ENCODE peak calls at places on chromosomes 3 and 15, in nine cellular contexts. One of them, this sample, is unnamed.

GRCh38 chr15:80173022-80173759 is 20.4 kb downstream of the FAH start:
- DNase-seq in DMS153: peak
- DNase-seq in activated T-cell treated with anti-CD3 and anti-CD28 coated beads for 24 hours: peak
- DNase-seq in DMS53: peak
- DNase-seq in left ventricle myocardium superior: peak
- DNase-seq in endothelial cell: peak
- DNase-seq in DMS 273 treated with DMSO at 0.1 percent for 48 hours: no peak
- DNase-seq in Caki2: peak
- DNase-seq in NCI-H1048: no peak
- DNase-seq in this sample: peak

GRCh38 chr3:189902230-189903186 is 218.2 kb downstream of the P3H2 start:
- DNase-seq in Caki2: no peak
- DNase-seq in NCI-H1048: no peak
- DNase-seq in activated T-cell treated with anti-CD3 and anti-CD28 coated beads for 24 hours: no peak
- DNase-seq in left ventricle myocardium superior: no peak
- DNase-seq in DMS53: peak
- DNase-seq in endothelial cell: no peak
- DNase-seq in DMS 273 treated with DMSO at 0.1 percent for 48 hours: no peak
- DNase-seq in DMS153: no peak
- DNase-seq in this sample: no peak

GRCh38 chr15:40436892-40437753 is 3.6 kb upstream of the BAHD1 start:
- DNase-seq in NCI-H1048: no peak
- DNase-seq in Caki2: no peak
- DNase-seq in endothelial cell: no peak
- DNase-seq in DMS 273 treated with DMSO at 0.1 percent for 48 hours: no peak
- DNase-seq in DMS53: peak
- DNase-seq in DMS153: no peak
- DNase-seq in activated T-cell treated with anti-CD3 and anti-CD28 coated beads for 24 hours: no peak
- DNase-seq in left ventricle myocardium superior: no peak
- DNase-seq in this sample: no peak

GRCh38 chr15:84638103-84638502 is 16.0 kb downstream of the WDR73 start:
- DNase-seq in Caki2: peak
- DNase-seq in DMS53: peak
- DNase-seq in left ventricle myocardium superior: no peak
- DNase-seq in NCI-H1048: no peak
- DNase-seq in endothelial cell: no peak
- DNase-seq in DMS 273 treated with DMSO at 0.1 percent for 48 hours: no peak
- DNase-seq in activated T-cell treated with anti-CD3 and anti-CD28 coated beads for 24 hours: no peak
- DNase-seq in DMS153: no peak
- DNase-seq in this sample: no peak

GRCh38 chr3:55947406-55947805 is 460.3 kb upstream of the WNT5A start:
- DNase-seq in DMS153: no peak
- DNase-seq in left ventricle myocardium superior: no peak
- DNase-seq in endothelial cell: no peak
- DNase-seq in activated T-cell treated with anti-CD3 and anti-CD28 coated beads for 24 hours: no peak
- DNase-seq in NCI-H1048: no peak
- DNase-seq in Caki2: no peak
- DNase-seq in DMS53: no peak
- DNase-seq in DMS 273 treated with DMSO at 0.1 percent for 48 hours: peak
- DNase-seq in this sample: no peak

GRCh38 chr3:115187149-115187757 is 40.2 kb upstream of the ZBTB20 start:
- DNase-seq in endothelial cell: no peak
- DNase-seq in DMS153: no peak
- DNase-seq in left ventricle myocardium superior: no peak
- DNase-seq in NCI-H1048: no peak
- DNase-seq in activated T-cell treated with anti-CD3 and anti-CD28 coated beads for 24 hours: no peak
- DNase-seq in DMS53: no peak
- DNase-seq in DMS 273 treated with DMSO at 0.1 percent for 48 hours: no peak
- DNase-seq in Caki2: no peak
- DNase-seq in this sample: no peak

GRCh38 chr3:26984601-26985000 is 362.0 kb downstream of the LRRC3B start:
- DNase-seq in endothelial cell: no peak
- DNase-seq in DMS153: no peak
- DNase-seq in activated T-cell treated with anti-CD3 and anti-CD28 coated beads for 24 hours: no peak
- DNase-seq in NCI-H1048: no peak
- DNase-seq in left ventricle myocardium superior: no peak
- DNase-seq in DMS53: no peak
- DNase-seq in Caki2: no peak
- DNase-seq in DMS 273 treated with DMSO at 0.1 percent for 48 hours: no peak
- DNase-seq in this sample: no peak

GRCh38 chr15:39680868-39681267 is 100.0 kb downstream of the THBS1 start:
- DNase-seq in left ventricle myocardium superior: no peak
- DNase-seq in NCI-H1048: no peak
- DNase-seq in DMS 273 treated with DMSO at 0.1 percent for 48 hours: no peak
- DNase-seq in endothelial cell: no peak
- DNase-seq in DMS53: no peak
- DNase-seq in DMS153: no peak
- DNase-seq in Caki2: no peak
- DNase-seq in activated T-cell treated with anti-CD3 and anti-CD28 coated beads for 24 hours: no peak
- DNase-seq in this sample: no peak

GRCh38 chr3:81003008-81003407 is 758.4 kb downstream of the GBE1 start:
- DNase-seq in Caki2: no peak
- DNase-seq in NCI-H1048: no peak
- DNase-seq in activated T-cell treated with anti-CD3 and anti-CD28 coated beads for 24 hours: no peak
- DNase-seq in DMS53: no peak
- DNase-seq in DMS 273 treated with DMSO at 0.1 percent for 48 hours: no peak
- DNase-seq in endothelial cell: no peak
- DNase-seq in DMS153: no peak
- DNase-seq in left ventricle myocardium superior: no peak
- DNase-seq in this sample: no peak

GRCh38 chr15:65476942-65477341 is 40.5 kb downstream of the DPP8 start:
- DNase-seq in DMS53: no peak
- DNase-seq in activated T-cell treated with anti-CD3 and anti-CD28 coated beads for 24 hours: no peak
- DNase-seq in NCI-H1048: no peak
- DNase-seq in endothelial cell: no peak
- DNase-seq in Caki2: no peak
- DNase-seq in DMS153: no peak
- DNase-seq in DMS 273 treated with DMSO at 0.1 percent for 48 hours: no peak
- DNase-seq in left ventricle myocardium superior: no peak
- DNase-seq in this sample: no peak

GRCh38 chr3:55587476-55587875 is 100.4 kb upstream of the WNT5A start:
- DNase-seq in DMS 273 treated with DMSO at 0.1 percent for 48 hours: no peak
- DNase-seq in left ventricle myocardium superior: no peak
- DNase-seq in DMS53: no peak
- DNase-seq in endothelial cell: no peak
- DNase-seq in Caki2: no peak
- DNase-seq in activated T-cell treated with anti-CD3 and anti-CD28 coated beads for 24 hours: no peak
- DNase-seq in DMS153: no peak
- DNase-seq in NCI-H1048: no peak
- DNase-seq in this sample: no peak

This sample was measured in posterior cingulate gyrus.